ENCODE peak calls at places on chromosomes 11 and 22, in four cellular contexts. C is tibial nerve; S is mesenchymal stem cell; H is CD8-positive, alpha-beta T cell. W is an unnamed sample.

GRCh38 chr11:111694851-111695250 is 71.3 kb downstream of the PPP2R1B start:
- DNase-seq in C (peak), S (peak), H (no peak), W (no peak)

GRCh38 chr11:47003180-47003877 is 66.8 kb downstream of the CSTPP1 start:
- DNase-seq in C (peak), S (no peak), H (no peak), W (no peak)

GRCh38 chr11:31045335-31045734 is 324.2 kb downstream of the DCDC1 start:
- DNase-seq in C (no peak), S (no peak), H (no peak), W (no peak)

GRCh38 chr11:33734441-33735165 is 1.6 kb downstream of the CD59 start:
- DNase-seq in C (peak), S (peak), H (no peak), W (no peak)

GRCh38 chr11:1761110-1761856 is 2.4 kb downstream of the CTSD start:
- DNase-seq in C (no peak), S (no peak), H (no peak), W (no peak)

GRCh38 chr11:11296434-11296833 is 56.6 kb downstream of the CSNK2A3 start:
- DNase-seq in C (no peak), S (no peak), H (no peak), W (no peak)

GRCh38 chr11:109123811-109124787 is 297.9 kb upstream of the C11orf87 start:
- DNase-seq in C (no peak), S (no peak), H (no peak), W (no peak)

GRCh38 chr11:20110908-20111669 is 49.2 kb downstream of the DBX1 start:
- DNase-seq in C (no peak), S (peak), H (peak), W (peak)

GRCh38 chr11:29317669-29318068 is 699.2 kb downstream of the KCNA4 start:
- DNase-seq in C (no peak), S (no peak), H (no peak), W (no peak)

GRCh38 chr11:59666969-59667368 is 1.9 kb downstream of the PATL1 start:
- DNase-seq in C (no peak), S (peak), H (no peak), W (no peak)

GRCh38 chr22:25509391-25509791 is 55.1 kb upstream of the GRK3 start:
- DNase-seq in C (no peak), S (no peak), H (no peak), W (no peak)

GRCh38 chr11:38530226-38530625 is 1932.2 kb upstream of the RAG2 start:
- DNase-seq in C (no peak), S (no peak), H (no peak), W (no peak)

GRCh38 chr11:125348704-125349635 is 147.1 kb downstream of the FEZ1 start:
- DNase-seq in C (peak), S (peak), H (peak), W (peak)

GRCh38 chr22:32623943-32624342 is 149.3 kb downstream of the FBXO7 start:
- DNase-seq in C (peak), S (peak), H (no peak), W (no peak)

GRCh38 chr11:108370315-108370714 is 97.0 kb downstream of the C11orf65 start:
- DNase-seq in C (no peak), S (no peak), H (no peak), W (no peak)

GRCh38 chr22:23231471-23232093 is 51.3 kb downstream of the BCR start:
- DNase-seq in C (no peak), S (no peak), H (no peak), W (no peak)

GRCh38 chr11:95156916-95157568 is 67.4 kb downstream of the ENDOD1 start:
- DNase-seq in C (no peak), S (no peak), H (no peak), W (no peak)

GRCh38 chr11:18295316-18295715 is 26.6 kb downstream of the HPS5 start:
- DNase-seq in C (no peak), S (no peak), H (no peak), W (no peak)

GRCh38 chr22:39430576-39431150 is 26.1 kb upstream of the MGAT3 start:
- DNase-seq in C (no peak), S (no peak), H (no peak), W (no peak)

GRCh38 chr11:13972033-13972910 is 9.7 kb downstream of the SPON1 start:
- DNase-seq in C (peak), S (no peak), H (no peak), W (no peak)

GRCh38 chr22:19085233-19086043 is 36.8 kb downstream of the DGCR2 start:
- DNase-seq in C (no peak), S (peak), H (no peak), W (no peak)

GRCh38 chr22:26718905-26719304 is 61.5 kb downstream of the MIAT start:
- DNase-seq in C (no peak), S (peak), H (no peak), W (no peak)

GRCh38 chr22:36026741-36027140 is 1.9 kb downstream of the RBFOX2 start:
- DNase-seq in C (no peak), S (peak), H (no peak), W (no peak)

GRCh38 chr11:38392176-38392575 is 1794.1 kb upstream of the RAG2 start:
- DNase-seq in C (no peak), S (no peak), H (no peak), W (no peak)

GRCh38 chr11:128483211-128483788 is 104.1 kb downstream of the ETS1 start:
- DNase-seq in C (no peak), S (no peak), H (no peak), W (peak)

GRCh38 chr11:88398372-88399140 is 61.0 kb upstream of the CTSC start:
- DNase-seq in C (no peak), S (peak), H (no peak), W (no peak)

GRCh38 chr11:112044961-112045360 is 19.8 kb downstream of the DLAT start:
- DNase-seq in C (no peak), S (no peak), H (no peak), W (no peak)

W was measured in T-helper 2 cell.